ENCODE peak calls at places on chromosomes 4 and X, in six cellular contexts. A, E, J, F, L and W are unnamed samples.

GRCh38 chrX:151393514-151393913 is 3.5 kb upstream of the VMA21 start:
- DNase-seq in J (no peak), F (no peak), A (no peak), L (no peak), E (peak; percentile 52), W (no peak)

GRCh38 chrX:70262952-70263567 is 3.1 kb upstream of the P2RY4 start:
- DNase-seq in F (no peak), J (peak; percentile 22), L (peak; percentile 48), E (peak; percentile 13), A (peak; percentile 28), W (no peak)

GRCh38 chr4:47939456-47939855 is 25.1 kb upstream of the NFXL1 start:
- DNase-seq in J (no peak), A (no peak), F (no peak), L (no peak), E (no peak), W (no peak)

GRCh38 chr4:69974646-69975045 is 9.1 kb upstream of the CSN2 start:
- DNase-seq in L (no peak), A (no peak), J (no peak), E (no peak), F (no peak), W (no peak)

GRCh38 chr4:30720656-30721352 is 635 bp downstream of the PCDH7 start:
- DNase-seq in E (no peak), J (no peak), F (no peak), A (peak; percentile 61), L (peak; percentile 34), W (no peak)

GRCh38 chr4:173735055-173735454 is 205.0 kb upstream of the HAND2 start:
- DNase-seq in L (peak; percentile 12), E (no peak), F (no peak), J (no peak), A (peak; percentile 22), W (no peak)

GRCh38 chr4:130468340-130468739 is 1372.4 kb downstream of the C4orf33 start:
- DNase-seq in A (no peak), F (no peak), E (no peak), L (no peak), J (no peak), W (no peak)

GRCh38 chrX:150365051-150365952 is 2.2 kb downstream of the MAMLD1 start:
- DNase-seq in L (peak; percentile 72), J (no peak), A (peak; percentile 50), E (peak; percentile 69), F (no peak), W (no peak)

GRCh38 chrX:53287493-53288138 is 6.2 kb upstream of the IQSEC2 start:
- DNase-seq in A (peak; percentile 66), E (peak; percentile 37), L (peak; percentile 57), J (no peak), F (peak; percentile 18), W (peak; percentile 7)

GRCh38 chr4:183241771-183242170 is 78.3 kb downstream of the CLDN22 start:
- DNase-seq in A (no peak), J (no peak), E (no peak), F (no peak), L (peak; percentile 71), W (no peak)

GRCh38 chr4:150366487-150366999 is 215.4 kb upstream of the MAB21L2 start:
- DNase-seq in F (no peak), E (no peak), J (no peak), L (no peak), A (no peak), W (no peak)

GRCh38 chrX:154698630-154699248 is 45.4 kb upstream of the CTAG2 start:
- DNase-seq in F (no peak), J (no peak), L (no peak), E (no peak), A (no peak), W (no peak)

GRCh38 chr4:6671648-6672047 is 22.0 kb upstream of the S100P start:
- DNase-seq in E (no peak), L (no peak), A (no peak), F (no peak), J (no peak), W (no peak)

GRCh38 chrX:56751071-56751470 is 22.0 kb downstream of the NBDY start:
- DNase-seq in E (no peak), J (no peak), A (no peak), F (no peak), L (no peak), W (no peak)

GRCh38 chr4:13907255-13907751 is 279.8 kb upstream of the BOD1L1 start:
- DNase-seq in F (no peak), J (peak; percentile 87), A (peak; percentile 99), E (no peak), L (peak; percentile 91), W (no peak)

GRCh38 chr4:41177016-41177415 is 37.3 kb downstream of the APBB2 start:
- DNase-seq in J (no peak), E (no peak), A (peak; percentile 84), F (no peak), L (peak; percentile 79), W (no peak)

GRCh38 chrX:130523460-130524394 is 121.9 kb downstream of the RBMX2 start:
- DNase-seq in J (no peak), A (no peak), L (peak; percentile 12), E (no peak), F (peak; percentile 9), W (peak; percentile 3)

GRCh38 chr4:20354120-20354519 is 102.4 kb downstream of the SLIT2 start:
- DNase-seq in L (no peak), A (no peak), E (no peak), J (no peak), F (no peak), W (no peak)

GRCh38 chr4:22315643-22316042 is 200.2 kb downstream of the ADGRA3 start:
- DNase-seq in E (no peak), J (no peak), F (no peak), A (peak; percentile 6), L (peak; percentile 2), W (no peak)

GRCh38 chr4:138572007-138572406 is 329.9 kb upstream of the SLC7A11 start:
- DNase-seq in J (no peak), A (peak; percentile 11), L (no peak), F (no peak), E (no peak), W (no peak)

GRCh38 chr4:26368685-26369084 is 47.9 kb downstream of the RBPJ start:
- DNase-seq in F (no peak), A (no peak), L (no peak), E (no peak), J (no peak), W (no peak)
- H3K4me1 ChIP-seq in F (peaks cover 14% of the 10 kb centered on the region), A (peaks cover 23% of the 10 kb centered on the region), L (peaks cover 23% of the 10 kb centered on the region), E (peaks cover 13% of the 10 kb centered on the region), J (peaks cover 9% of the 10 kb centered on the region), W (peaks cover 38% of the 10 kb centered on the region)

DNA sequence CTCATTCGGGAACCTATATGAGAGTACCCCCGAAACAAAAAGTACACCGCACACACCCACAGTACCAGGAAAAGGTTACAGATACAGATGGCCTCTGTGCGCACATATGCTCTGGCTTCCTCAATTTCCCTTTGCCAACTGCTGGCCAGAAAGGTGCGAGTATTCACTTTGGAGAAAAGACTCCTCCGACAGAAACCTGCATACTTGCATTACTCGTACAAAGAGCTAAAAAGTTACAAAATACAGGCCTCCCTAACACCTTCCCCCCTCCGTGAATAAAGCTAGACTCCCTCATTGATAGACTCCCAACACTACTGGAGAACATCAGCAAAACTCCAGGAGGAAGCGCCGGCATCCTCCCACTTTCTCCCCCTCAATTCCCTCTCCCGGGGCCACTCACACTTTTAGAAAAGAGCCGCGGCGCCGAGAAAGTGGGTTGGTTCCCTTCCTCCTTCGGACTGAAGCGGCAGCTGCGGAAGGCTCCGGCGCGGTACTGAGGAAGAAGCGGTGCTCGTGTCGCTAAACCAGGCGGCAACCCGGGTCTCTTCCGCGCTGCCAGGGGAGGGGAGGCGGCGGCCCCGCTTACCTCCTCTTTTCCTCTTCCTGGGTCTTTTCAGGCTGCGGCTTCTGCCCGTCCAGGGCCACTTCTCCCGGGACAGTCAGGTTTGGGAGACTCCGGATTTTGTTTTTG is 1.2 kb downstream of the FBXW7 start:
- DNase-seq in E (peak; percentile 57), F (no peak), A (no peak), L (peak; percentile 36), J (no peak), W (no peak)
- H3K4me1 ChIP-seq in E (peaks cover 58% of the 10 kb centered on the region), F (peaks cover 28% of the 10 kb centered on the region), A (peaks cover 3% of the 10 kb centered on the region), L (peaks cover 38% of the 10 kb centered on the region), J (peaks cover 9% of the 10 kb centered on the region), W (peaks cover 24% of the 10 kb centered on the region)

DNA sequence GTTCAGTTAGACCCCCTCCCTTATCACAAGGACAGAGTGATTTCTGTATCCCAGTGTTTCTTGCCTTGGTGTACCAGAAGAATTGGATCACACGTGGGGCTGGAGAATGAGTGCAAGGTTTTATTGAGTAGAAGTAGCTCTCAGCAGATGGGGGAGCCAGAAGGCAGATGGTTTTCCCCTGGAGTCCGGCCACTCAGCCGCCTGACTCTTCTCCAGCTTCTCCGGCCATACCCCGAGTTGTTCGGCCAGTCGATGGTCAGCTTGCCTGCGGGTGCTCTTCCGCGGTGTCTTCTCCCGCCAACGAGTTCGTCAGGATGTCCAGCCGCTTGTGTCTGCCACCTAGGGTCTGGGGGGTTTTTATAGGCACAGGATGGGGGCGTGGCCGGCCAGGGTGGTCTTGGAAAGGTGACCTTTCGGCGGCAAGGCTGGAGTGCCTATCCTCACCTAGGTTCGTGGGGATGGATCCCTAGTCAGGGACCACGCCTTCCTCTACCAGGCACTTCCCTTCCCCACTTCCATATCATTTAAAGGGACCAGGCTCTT is 14.5 kb downstream of the GAB1 start:
- DNase-seq in A (no peak), J (no peak), F (no peak), L (no peak), E (no peak), W (no peak)
- H3K4me1 ChIP-seq in A (peaks cover 25% of the 10 kb centered on the region), J (no peaks in the 10 kb centered on the region), F (peaks cover 33% of the 10 kb centered on the region), L (peaks cover 62% of the 10 kb centered on the region), E (no peaks in the 10 kb centered on the region), W (peaks cover 57% of the 10 kb centered on the region)

GRCh38 chr4:38326499-38326898 is 337.5 kb upstream of the KLF3 start:
- DNase-seq in F (no peak), L (no peak), E (no peak), A (no peak), J (no peak), W (no peak)
- H3K4me1 ChIP-seq in F (no peaks in the 10 kb centered on the region), L (peaks cover 15% of the 10 kb centered on the region), E (peaks cover 68% of the 10 kb centered on the region), A (peaks cover 8% of the 10 kb centered on the region), J (no peaks in the 10 kb centered on the region), W (peaks cover 7% of the 10 kb centered on the region)

DNA sequence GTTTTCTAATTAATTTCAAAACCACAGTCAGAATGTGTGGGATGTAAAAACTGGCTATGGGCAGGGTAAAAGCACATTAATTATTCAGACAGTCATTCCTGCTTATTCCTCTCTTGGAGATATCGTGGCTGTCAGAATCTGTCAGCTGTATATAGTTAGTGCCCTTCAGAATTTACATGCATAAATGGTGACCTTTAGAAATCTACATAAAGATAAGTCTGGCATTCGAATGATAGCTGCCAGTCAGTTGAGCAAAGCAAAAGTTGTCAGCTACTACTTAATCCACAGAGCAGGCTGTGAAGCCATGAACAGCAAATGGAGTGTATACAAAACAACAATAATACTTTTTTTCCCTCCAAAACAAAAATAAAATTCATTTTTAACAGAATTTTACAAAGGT is 189.5 kb downstream of the ADGRL3 start:
- DNase-seq in A (no peak), F (no peak), L (no peak), J (no peak), E (no peak), W (no peak)
- H3K4me1 ChIP-seq in A (no peaks in the 10 kb centered on the region), F (no peaks in the 10 kb centered on the region), L (no peaks in the 10 kb centered on the region), J (no peaks in the 10 kb centered on the region), E (no peaks in the 10 kb centered on the region), W (no peaks in the 10 kb centered on the region)